ENCODE peak calls at places on chromosome 11, in ten cellular contexts. One of them, this sample, is unnamed.

GRCh38 chr11:126329644-126330200 is 25.8 kb upstream of the ST3GAL4 start:
- DNase-seq in amniotic epithelial cell: no peak
- DNase-seq in heart right ventricle: no peak
- DNase-seq in IMR-90: peak; percentile 17
- DNase-seq in ovary: no peak
- DNase-seq in coronary artery: no peak
- DNase-seq in EH: no peak
- DNase-seq in H54: no peak
- DNase-seq in glomerular endothelial cell: no peak
- DNase-seq in stimulated activated CD8-positive, alpha-beta memory T cell treated with anti-CD3 and anti-CD28 coated beads, Interleukin-15, amount 100 ng/mL, for 1 hour: no peak
- DNase-seq in this sample: no peak

GRCh38 chr11:12900496-12900895 is 108.6 kb upstream of the RASSF10 start:
- DNase-seq in amniotic epithelial cell: peak; percentile 96
- DNase-seq in heart right ventricle: no peak
- DNase-seq in IMR-90: peak; percentile 94
- DNase-seq in ovary: no peak
- DNase-seq in coronary artery: no peak
- DNase-seq in EH: peak; percentile 99
- DNase-seq in H54: peak; percentile 40
- DNase-seq in glomerular endothelial cell: peak; percentile 86
- DNase-seq in stimulated activated CD8-positive, alpha-beta memory T cell treated with anti-CD3 and anti-CD28 coated beads, Interleukin-15, amount 100 ng/mL, for 1 hour: no peak
- DNase-seq in this sample: peak; percentile 98

GRCh38 chr11:60857378-60858232 is 1.9 kb upstream of the PTGDR2 start:
- DNase-seq in amniotic epithelial cell: no peak
- DNase-seq in heart right ventricle: no peak
- DNase-seq in IMR-90: peak; percentile 65
- DNase-seq in ovary: no peak
- DNase-seq in coronary artery: no peak
- DNase-seq in EH: peak; percentile 59
- DNase-seq in H54: peak; percentile 58
- DNase-seq in glomerular endothelial cell: no peak
- DNase-seq in stimulated activated CD8-positive, alpha-beta memory T cell treated with anti-CD3 and anti-CD28 coated beads, Interleukin-15, amount 100 ng/mL, for 1 hour: no peak
- DNase-seq in this sample: peak; percentile 30

GRCh38 chr11:134014502-134014901 is 54.4 kb upstream of the JAM3 start:
- DNase-seq in amniotic epithelial cell: no peak
- DNase-seq in heart right ventricle: peak; percentile 57
- DNase-seq in IMR-90: no peak
- DNase-seq in ovary: no peak
- DNase-seq in coronary artery: no peak
- DNase-seq in EH: peak; percentile 24
- DNase-seq in H54: peak; percentile 17
- DNase-seq in glomerular endothelial cell: no peak
- DNase-seq in stimulated activated CD8-positive, alpha-beta memory T cell treated with anti-CD3 and anti-CD28 coated beads, Interleukin-15, amount 100 ng/mL, for 1 hour: no peak
- DNase-seq in this sample: peak; percentile 4

GRCh38 chr11:131373326-131373725 is 2.9 kb downstream of the NTM start:
- DNase-seq in amniotic epithelial cell: no peak
- DNase-seq in heart right ventricle: no peak
- DNase-seq in IMR-90: no peak
- DNase-seq in ovary: no peak
- DNase-seq in coronary artery: no peak
- DNase-seq in EH: no peak
- DNase-seq in H54: no peak
- DNase-seq in glomerular endothelial cell: no peak
- DNase-seq in stimulated activated CD8-positive, alpha-beta memory T cell treated with anti-CD3 and anti-CD28 coated beads, Interleukin-15, amount 100 ng/mL, for 1 hour: no peak
- DNase-seq in this sample: no peak

GRCh38 chr11:83702795-83703194 is 416.6 kb upstream of the CCDC90B start:
- DNase-seq in amniotic epithelial cell: no peak
- DNase-seq in heart right ventricle: no peak
- DNase-seq in IMR-90: no peak
- DNase-seq in ovary: no peak
- DNase-seq in coronary artery: no peak
- DNase-seq in EH: no peak
- DNase-seq in H54: no peak
- DNase-seq in glomerular endothelial cell: no peak
- DNase-seq in stimulated activated CD8-positive, alpha-beta memory T cell treated with anti-CD3 and anti-CD28 coated beads, Interleukin-15, amount 100 ng/mL, for 1 hour: no peak
- DNase-seq in this sample: no peak

GRCh38 chr11:101138245-101138930 is 8.8 kb upstream of the PGR start:
- DNase-seq in amniotic epithelial cell: no peak
- DNase-seq in heart right ventricle: no peak
- DNase-seq in IMR-90: no peak
- DNase-seq in ovary: no peak
- DNase-seq in coronary artery: no peak
- DNase-seq in EH: no peak
- DNase-seq in H54: no peak
- DNase-seq in glomerular endothelial cell: no peak
- DNase-seq in stimulated activated CD8-positive, alpha-beta memory T cell treated with anti-CD3 and anti-CD28 coated beads, Interleukin-15, amount 100 ng/mL, for 1 hour: no peak
- DNase-seq in this sample: no peak

GRCh38 chr11:57474017-57474750 is 13.9 kb downstream of the RTN4RL2 start:
- DNase-seq in amniotic epithelial cell: no peak
- DNase-seq in heart right ventricle: no peak
- DNase-seq in IMR-90: peak; percentile 7
- DNase-seq in ovary: no peak
- DNase-seq in coronary artery: no peak
- DNase-seq in EH: no peak
- DNase-seq in H54: peak; percentile 99
- DNase-seq in glomerular endothelial cell: no peak
- DNase-seq in stimulated activated CD8-positive, alpha-beta memory T cell treated with anti-CD3 and anti-CD28 coated beads, Interleukin-15, amount 100 ng/mL, for 1 hour: no peak
- DNase-seq in this sample: no peak

GRCh38 chr11:110297082-110297725 is 790 bp upstream of the RDX start:
- DNase-seq in amniotic epithelial cell: peak; percentile 24
- DNase-seq in heart right ventricle: no peak
- DNase-seq in IMR-90: peak; percentile 53
- DNase-seq in ovary: no peak
- DNase-seq in coronary artery: no peak
- DNase-seq in EH: peak; percentile 35
- DNase-seq in H54: no peak
- DNase-seq in glomerular endothelial cell: no peak
- DNase-seq in stimulated activated CD8-positive, alpha-beta memory T cell treated with anti-CD3 and anti-CD28 coated beads, Interleukin-15, amount 100 ng/mL, for 1 hour: no peak
- DNase-seq in this sample: peak; percentile 43

GRCh38 chr11:69076129-69076791 is 27.5 kb downstream of the TPCN2 start:
- DNase-seq in amniotic epithelial cell: peak; percentile 58
- DNase-seq in heart right ventricle: no peak
- DNase-seq in IMR-90: peak; percentile 68
- DNase-seq in ovary: no peak
- DNase-seq in coronary artery: no peak
- DNase-seq in EH: peak; percentile 36
- DNase-seq in H54: peak; percentile 59
- DNase-seq in glomerular endothelial cell: no peak
- DNase-seq in stimulated activated CD8-positive, alpha-beta memory T cell treated with anti-CD3 and anti-CD28 coated beads, Interleukin-15, amount 100 ng/mL, for 1 hour: no peak
- DNase-seq in this sample: peak; percentile 15

GRCh38 chr11:11992813-11993212 is 15.6 kb downstream of the DKK3 start:
- DNase-seq in amniotic epithelial cell: no peak
- DNase-seq in heart right ventricle: no peak
- DNase-seq in IMR-90: no peak
- DNase-seq in ovary: no peak
- DNase-seq in coronary artery: no peak
- DNase-seq in EH: no peak
- DNase-seq in H54: no peak
- DNase-seq in glomerular endothelial cell: no peak
- DNase-seq in stimulated activated CD8-positive, alpha-beta memory T cell treated with anti-CD3 and anti-CD28 coated beads, Interleukin-15, amount 100 ng/mL, for 1 hour: no peak
- DNase-seq in this sample: no peak

GRCh38 chr11:11415786-11416390 is 62.8 kb upstream of the CSNK2A3 start:
- DNase-seq in amniotic epithelial cell: peak; percentile 7
- DNase-seq in heart right ventricle: no peak
- DNase-seq in IMR-90: no peak
- DNase-seq in ovary: no peak
- DNase-seq in coronary artery: no peak
- DNase-seq in EH: peak; percentile 69
- DNase-seq in H54: no peak
- DNase-seq in glomerular endothelial cell: no peak
- DNase-seq in stimulated activated CD8-positive, alpha-beta memory T cell treated with anti-CD3 and anti-CD28 coated beads, Interleukin-15, amount 100 ng/mL, for 1 hour: no peak
- DNase-seq in this sample: no peak

GRCh38 chr11:74532496-74533246 is 39.1 kb upstream of the LIPT2 start:
- DNase-seq in amniotic epithelial cell: no peak
- DNase-seq in heart right ventricle: no peak
- DNase-seq in IMR-90: no peak
- DNase-seq in ovary: no peak
- DNase-seq in coronary artery: no peak
- DNase-seq in EH: no peak
- DNase-seq in H54: no peak
- DNase-seq in glomerular endothelial cell: no peak
- DNase-seq in stimulated activated CD8-positive, alpha-beta memory T cell treated with anti-CD3 and anti-CD28 coated beads, Interleukin-15, amount 100 ng/mL, for 1 hour: no peak
- DNase-seq in this sample: no peak

GRCh38 chr11:18723991-18724390 is 2.0 kb downstream of the IGSF22 start:
- DNase-seq in amniotic epithelial cell: no peak
- DNase-seq in heart right ventricle: no peak
- DNase-seq in IMR-90: no peak
- DNase-seq in ovary: no peak
- DNase-seq in coronary artery: no peak
- DNase-seq in EH: no peak
- DNase-seq in H54: no peak
- DNase-seq in glomerular endothelial cell: no peak
- DNase-seq in stimulated activated CD8-positive, alpha-beta memory T cell treated with anti-CD3 and anti-CD28 coated beads, Interleukin-15, amount 100 ng/mL, for 1 hour: no peak
- DNase-seq in this sample: no peak

GRCh38 chr11:76763573-76764348 is 19.4 kb upstream of the TSKU start:
- DNase-seq in amniotic epithelial cell: peak; percentile 79
- DNase-seq in heart right ventricle: peak; percentile 59
- DNase-seq in IMR-90: peak; percentile 95
- DNase-seq in ovary: peak; percentile 56
- DNase-seq in coronary artery: no peak
- DNase-seq in EH: peak; percentile 94
- DNase-seq in H54: no peak
- DNase-seq in glomerular endothelial cell: peak; percentile 56
- DNase-seq in stimulated activated CD8-positive, alpha-beta memory T cell treated with anti-CD3 and anti-CD28 coated beads, Interleukin-15, amount 100 ng/mL, for 1 hour: no peak
- DNase-seq in this sample: peak; percentile 66

GRCh38 chr11:118609380-118610219 is 2.2 kb downstream of the PHLDB1 start:
- DNase-seq in amniotic epithelial cell: no peak
- DNase-seq in heart right ventricle: peak; percentile 38
- DNase-seq in IMR-90: peak; percentile 34
- DNase-seq in ovary: no peak
- DNase-seq in coronary artery: no peak
- DNase-seq in EH: peak; percentile 53
- DNase-seq in H54: no peak
- DNase-seq in glomerular endothelial cell: no peak
- DNase-seq in stimulated activated CD8-positive, alpha-beta memory T cell treated with anti-CD3 and anti-CD28 coated beads, Interleukin-15, amount 100 ng/mL, for 1 hour: no peak
- DNase-seq in this sample: peak; percentile 30

GRCh38 chr11:2788751-2789140 is 89.0 kb upstream of the KCNQ1OT1 start:
- DNase-seq in amniotic epithelial cell: no peak
- DNase-seq in heart right ventricle: peak; percentile 2
- DNase-seq in IMR-90: no peak
- DNase-seq in ovary: peak; percentile 14
- DNase-seq in coronary artery: peak; percentile 59
- DNase-seq in EH: no peak
- DNase-seq in H54: no peak
- DNase-seq in glomerular endothelial cell: no peak
- DNase-seq in stimulated activated CD8-positive, alpha-beta memory T cell treated with anti-CD3 and anti-CD28 coated beads, Interleukin-15, amount 100 ng/mL, for 1 hour: no peak
- DNase-seq in this sample: no peak

GRCh38 chr11:46112961-46113617 is 8.2 kb downstream of the PHF21A start:
- DNase-seq in amniotic epithelial cell: peak; percentile 82
- DNase-seq in heart right ventricle: peak; percentile 44
- DNase-seq in IMR-90: peak; percentile 68
- DNase-seq in ovary: no peak
- DNase-seq in coronary artery: no peak
- DNase-seq in EH: peak; percentile 67
- DNase-seq in H54: peak; percentile 53
- DNase-seq in glomerular endothelial cell: peak; percentile 16
- DNase-seq in stimulated activated CD8-positive, alpha-beta memory T cell treated with anti-CD3 and anti-CD28 coated beads, Interleukin-15, amount 100 ng/mL, for 1 hour: no peak
- DNase-seq in this sample: peak; percentile 46

GRCh38 chr11:117044287-117045035 is 53.8 kb downstream of the SIK3 start:
- DNase-seq in amniotic epithelial cell: no peak
- DNase-seq in heart right ventricle: no peak
- DNase-seq in IMR-90: no peak
- DNase-seq in ovary: no peak
- DNase-seq in coronary artery: no peak
- DNase-seq in EH: no peak
- DNase-seq in H54: no peak
- DNase-seq in glomerular endothelial cell: no peak
- DNase-seq in stimulated activated CD8-positive, alpha-beta memory T cell treated with anti-CD3 and anti-CD28 coated beads, Interleukin-15, amount 100 ng/mL, for 1 hour: no peak
- DNase-seq in this sample: no peak

GRCh38 chr11:130174642-130175041 is 15.1 kb downstream of the ST14 start:
- DNase-seq in amniotic epithelial cell: no peak
- DNase-seq in heart right ventricle: no peak
- DNase-seq in IMR-90: no peak
- DNase-seq in ovary: no peak
- DNase-seq in coronary artery: no peak
- DNase-seq in EH: no peak
- DNase-seq in H54: no peak
- DNase-seq in glomerular endothelial cell: no peak
- DNase-seq in stimulated activated CD8-positive, alpha-beta memory T cell treated with anti-CD3 and anti-CD28 coated beads, Interleukin-15, amount 100 ng/mL, for 1 hour: no peak
- DNase-seq in this sample: no peak

GRCh38 chr11:9765320-9766101 is 101.6 kb downstream of the SWAP70 start:
- DNase-seq in amniotic epithelial cell: peak; percentile 81
- DNase-seq in heart right ventricle: peak; percentile 74
- DNase-seq in IMR-90: peak; percentile 95
- DNase-seq in ovary: peak; percentile 67
- DNase-seq in coronary artery: no peak
- DNase-seq in EH: peak; percentile 93
- DNase-seq in H54: no peak
- DNase-seq in glomerular endothelial cell: no peak
- DNase-seq in stimulated activated CD8-positive, alpha-beta memory T cell treated with anti-CD3 and anti-CD28 coated beads, Interleukin-15, amount 100 ng/mL, for 1 hour: no peak
- DNase-seq in this sample: peak; percentile 37

GRCh38 chr11:2331404-2331803 is 29.6 kb downstream of the TSPAN32 start:
- DNase-seq in amniotic epithelial cell: no peak
- DNase-seq in heart right ventricle: no peak
- DNase-seq in IMR-90: no peak
- DNase-seq in ovary: no peak
- DNase-seq in coronary artery: no peak
- DNase-seq in EH: no peak
- DNase-seq in H54: no peak
- DNase-seq in glomerular endothelial cell: no peak
- DNase-seq in stimulated activated CD8-positive, alpha-beta memory T cell treated with anti-CD3 and anti-CD28 coated beads, Interleukin-15, amount 100 ng/mL, for 1 hour: no peak
- DNase-seq in this sample: no peak

GRCh38 chr11:55942785-55943392 is 6.7 kb upstream of the OR5I1 start:
- DNase-seq in amniotic epithelial cell: peak; percentile 5
- DNase-seq in heart right ventricle: no peak
- DNase-seq in IMR-90: peak; percentile 7
- DNase-seq in ovary: no peak
- DNase-seq in coronary artery: no peak
- DNase-seq in EH: peak; percentile 13
- DNase-seq in H54: no peak
- DNase-seq in glomerular endothelial cell: peak; percentile 9
- DNase-seq in stimulated activated CD8-positive, alpha-beta memory T cell treated with anti-CD3 and anti-CD28 coated beads, Interleukin-15, amount 100 ng/mL, for 1 hour: no peak
- DNase-seq in this sample: peak; percentile 41

GRCh38 chr11:110629594-110629993 is 82.6 kb downstream of the ARHGAP20 start:
- DNase-seq in amniotic epithelial cell: no peak
- DNase-seq in heart right ventricle: no peak
- DNase-seq in IMR-90: no peak
- DNase-seq in ovary: no peak
- DNase-seq in coronary artery: no peak
- DNase-seq in EH: no peak
- DNase-seq in H54: no peak
- DNase-seq in glomerular endothelial cell: no peak
- DNase-seq in stimulated activated CD8-positive, alpha-beta memory T cell treated with anti-CD3 and anti-CD28 coated beads, Interleukin-15, amount 100 ng/mL, for 1 hour: no peak
- DNase-seq in this sample: no peak

GRCh38 chr11:4882543-4882942 is 843 bp downstream of the OR51T1 start:
- DNase-seq in amniotic epithelial cell: no peak
- DNase-seq in heart right ventricle: no peak
- DNase-seq in IMR-90: no peak
- DNase-seq in ovary: no peak
- DNase-seq in coronary artery: no peak
- DNase-seq in EH: no peak
- DNase-seq in H54: no peak
- DNase-seq in glomerular endothelial cell: no peak
- DNase-seq in stimulated activated CD8-positive, alpha-beta memory T cell treated with anti-CD3 and anti-CD28 coated beads, Interleukin-15, amount 100 ng/mL, for 1 hour: no peak
- DNase-seq in this sample: no peak

GRCh38 chr11:1120532-1121342 is 37.0 kb upstream of the MUC5AC start:
- DNase-seq in amniotic epithelial cell: no peak
- DNase-seq in heart right ventricle: no peak
- DNase-seq in IMR-90: no peak
- DNase-seq in ovary: no peak
- DNase-seq in coronary artery: no peak
- DNase-seq in EH: no peak
- DNase-seq in H54: no peak
- DNase-seq in glomerular endothelial cell: no peak
- DNase-seq in stimulated activated CD8-positive, alpha-beta memory T cell treated with anti-CD3 and anti-CD28 coated beads, Interleukin-15, amount 100 ng/mL, for 1 hour: no peak
- DNase-seq in this sample: no peak

GRCh38 chr11:71267807-71268421 is 15.5 kb upstream of the SHANK2 start:
- DNase-seq in amniotic epithelial cell: no peak
- DNase-seq in heart right ventricle: no peak
- DNase-seq in IMR-90: no peak
- DNase-seq in ovary: no peak
- DNase-seq in coronary artery: no peak
- DNase-seq in EH: no peak
- DNase-seq in H54: no peak
- DNase-seq in glomerular endothelial cell: no peak
- DNase-seq in stimulated activated CD8-positive, alpha-beta memory T cell treated with anti-CD3 and anti-CD28 coated beads, Interleukin-15, amount 100 ng/mL, for 1 hour: no peak
- DNase-seq in this sample: no peak

GRCh38 chr11:1202776-1203504 is 19.9 kb upstream of the MUC5B start:
- DNase-seq in amniotic epithelial cell: peak; percentile 3
- DNase-seq in heart right ventricle: peak; percentile 23
- DNase-seq in IMR-90: peak; percentile 12
- DNase-seq in ovary: peak; percentile 53
- DNase-seq in coronary artery: peak; percentile 70
- DNase-seq in EH: peak; percentile 40
- DNase-seq in H54: peak; percentile 88
- DNase-seq in glomerular endothelial cell: no peak
- DNase-seq in stimulated activated CD8-positive, alpha-beta memory T cell treated with anti-CD3 and anti-CD28 coated beads, Interleukin-15, amount 100 ng/mL, for 1 hour: peak; percentile 34
- DNase-seq in this sample: no peak

This sample was measured in HFFc6.